ENCODE peak calls at places on chromosomes 3 and 15, in ten cellular contexts. T, S, Z, V, R, A, P, K, E and D are unnamed samples.

GRCh38 chr15:80673561-80674244 is 21.4 kb upstream of the ABHD17C start:
- DNase-seq in A (no peak), V (no peak), S (no peak), T (no peak), P (no peak), R (no peak), K (no peak), E (no peak), Z (no peak), D (no peak)

GRCh38 chr3:88000853-88001252 is 58.0 kb downstream of the CGGBP1 start:
- DNase-seq in P (no peak), Z (no peak), R (peak), A (no peak), K (no peak), E (no peak), S (no peak), V (no peak), T (no peak), D (no peak)

GRCh38 chr3:184582583-184582982 is 21.0 kb downstream of the EPHB3 start:
- DNase-seq in P (no peak), R (no peak), Z (no peak), S (no peak), E (no peak), V (no peak), A (no peak), K (peak), T (no peak), D (no peak)

GRCh38 chr15:74793135-74794028 is 11.5 kb downstream of the CSK start:
- DNase-seq in V (no peak), T (no peak), P (no peak), K (no peak), A (peak), R (no peak), E (no peak), S (no peak), Z (peak), D (no peak)

GRCh38 chr3:59300727-59301134 is 250.9 kb upstream of the CFAP20DC start:
- DNase-seq in P (no peak), K (no peak), V (peak), R (no peak), T (no peak), A (no peak), S (no peak), Z (no peak), E (no peak), D (no peak)

GRCh38 chr3:96813820-96814580 is 394 bp upstream of the EPHA6 start:
- DNase-seq in S (peak), V (peak), K (peak), E (no peak), P (no peak), Z (peak), T (no peak), R (peak), A (no peak), D (peak)

GRCh38 chr3:100682854-100683760 is 26.2 kb upstream of the TFG start:
- DNase-seq in T (no peak), S (no peak), Z (no peak), R (no peak), K (no peak), E (no peak), A (no peak), P (no peak), V (no peak), D (no peak)

GRCh38 chr3:153182894-153183293 is 20.9 kb downstream of the RAP2B start:
- DNase-seq in S (no peak), K (no peak), V (no peak), R (peak), Z (no peak), A (no peak), T (no peak), P (no peak), E (no peak), D (no peak)

GRCh38 chr15:76763554-76763953 is 141.6 kb downstream of the SCAPER start:
- DNase-seq in T (no peak), V (no peak), Z (no peak), S (no peak), E (no peak), K (no peak), P (no peak), R (no peak), A (no peak), D (no peak)

GRCh38 chr3:142886938-142887337 is 1.9 kb downstream of the PCOLCE2 start:
- DNase-seq in E (no peak), Z (no peak), S (no peak), R (peak), K (no peak), A (no peak), T (no peak), P (peak), V (peak), D (peak)

GRCh38 chr15:52653451-52653964 is 25.7 kb downstream of the ATOSA start:
- DNase-seq in A (no peak), T (no peak), K (no peak), Z (no peak), P (peak), E (no peak), R (peak), V (peak), S (no peak), D (peak)

GRCh38 chr3:138455801-138456716 is 21.6 kb downstream of the ESYT3 start:
- DNase-seq in P (peak), E (no peak), K (no peak), T (no peak), S (peak), A (no peak), V (no peak), R (no peak), Z (peak), D (no peak)

GRCh38 chr3:120473389-120473788 is 22.6 kb upstream of the FSTL1 start:
- DNase-seq in T (no peak), Z (no peak), A (no peak), R (no peak), P (no peak), V (no peak), S (no peak), K (no peak), E (no peak), D (no peak)

GRCh38 chr3:30642715-30643361 is 36.4 kb downstream of the TGFBR2 start:
- DNase-seq in A (no peak), E (no peak), S (no peak), Z (no peak), K (no peak), P (no peak), V (no peak), T (no peak), R (no peak), D (no peak)

GRCh38 chr3:107124885-107125284 is 252.4 kb upstream of the CCDC54 start:
- DNase-seq in R (peak), T (no peak), A (no peak), Z (no peak), E (no peak), P (no peak), V (peak), K (no peak), S (peak), D (no peak)

GRCh38 chr3:155676252-155676981 is 68.5 kb downstream of the PLCH1 start:
- DNase-seq in R (peak), Z (no peak), V (peak), K (no peak), A (no peak), E (no peak), P (no peak), T (no peak), S (no peak), D (no peak)

GRCh38 chr3:188595890-188596376 is 442.0 kb downstream of the LPP start:
- DNase-seq in K (no peak), A (no peak), P (no peak), Z (no peak), V (peak), T (no peak), S (no peak), R (peak), E (no peak), D (no peak)